ENCODE peak calls at places on chromosomes 12 and 14, in ten cellular contexts. One of them, this sample, is unnamed. For H3K4me1, the result is how much of the 10 kb centered on the place peaks cover.

GRCh38 chr14:72558721-72559120 is 335.2 kb downstream of the DPF3 start:
- DNase-seq in GM23338: no peak
- DNase-seq in ascending aorta: no peak
- DNase-seq in mammary epithelial cell: peak
- DNase-seq in CD8-positive, alpha-beta memory T cell: no peak
- DNase-seq in prostate gland: no peak
- DNase-seq in right lobe of liver: no peak
- DNase-seq in lung: no peak
- DNase-seq in transverse colon: no peak
- DNase-seq in thoracic aorta: no peak
- DNase-seq in this sample: no peak

GRCh38 chr12:118035194-118036041 is 18.9 kb downstream of the RFC5 start:
- DNase-seq in GM23338: no peak
- DNase-seq in ascending aorta: no peak
- DNase-seq in mammary epithelial cell: no peak
- DNase-seq in CD8-positive, alpha-beta memory T cell: no peak
- DNase-seq in prostate gland: no peak
- DNase-seq in right lobe of liver: no peak
- DNase-seq in lung: no peak
- DNase-seq in transverse colon: peak
- DNase-seq in thoracic aorta: no peak
- DNase-seq in this sample: peak

GRCh38 chr12:77407951-77408350 is 342.6 kb upstream of the E2F7 start:
- DNase-seq in GM23338: no peak
- DNase-seq in ascending aorta: no peak
- DNase-seq in mammary epithelial cell: no peak
- DNase-seq in CD8-positive, alpha-beta memory T cell: no peak
- DNase-seq in prostate gland: no peak
- DNase-seq in right lobe of liver: no peak
- DNase-seq in lung: no peak
- DNase-seq in transverse colon: no peak
- DNase-seq in thoracic aorta: no peak
- DNase-seq in this sample: no peak

GRCh38 chr12:20950248-20950647 is 139.7 kb downstream of the SLCO1B3 start:
- DNase-seq in GM23338: peak
- DNase-seq in ascending aorta: no peak
- DNase-seq in mammary epithelial cell: peak
- DNase-seq in CD8-positive, alpha-beta memory T cell: no peak
- DNase-seq in prostate gland: no peak
- DNase-seq in right lobe of liver: no peak
- DNase-seq in lung: no peak
- DNase-seq in transverse colon: no peak
- DNase-seq in thoracic aorta: no peak
- DNase-seq in this sample: no peak

GRCh38 chr12:31363416-31363809 is 37.5 kb upstream of the SINHCAF start:
- DNase-seq in GM23338: no peak
- DNase-seq in ascending aorta: no peak
- DNase-seq in mammary epithelial cell: no peak
- DNase-seq in CD8-positive, alpha-beta memory T cell: no peak
- DNase-seq in prostate gland: no peak
- DNase-seq in right lobe of liver: no peak
- DNase-seq in lung: no peak
- DNase-seq in transverse colon: no peak
- DNase-seq in thoracic aorta: no peak
- DNase-seq in this sample: no peak

GRCh38 chr14:68627868-68628604 is 164.8 kb downstream of the ZFP36L1 start:
- DNase-seq in GM23338: peak
- DNase-seq in ascending aorta: no peak
- DNase-seq in mammary epithelial cell: peak
- DNase-seq in CD8-positive, alpha-beta memory T cell: no peak
- DNase-seq in prostate gland: peak
- DNase-seq in right lobe of liver: peak
- DNase-seq in lung: no peak
- DNase-seq in transverse colon: peak
- DNase-seq in thoracic aorta: no peak
- DNase-seq in this sample: peak

GRCh38 chr12:100141666-100141997 is 1.0 kb downstream of the BLTP3B start:
- DNase-seq in GM23338: no peak
- DNase-seq in ascending aorta: no peak
- DNase-seq in mammary epithelial cell: peak
- DNase-seq in CD8-positive, alpha-beta memory T cell: no peak
- DNase-seq in prostate gland: peak
- DNase-seq in right lobe of liver: no peak
- DNase-seq in lung: no peak
- DNase-seq in transverse colon: no peak
- DNase-seq in thoracic aorta: no peak
- DNase-seq in this sample: no peak

GRCh38 chr14:70885343-70886014 is 21.8 kb upstream of the PCNX1 start:
- DNase-seq in GM23338: no peak
- DNase-seq in ascending aorta: no peak
- DNase-seq in mammary epithelial cell: no peak
- DNase-seq in CD8-positive, alpha-beta memory T cell: no peak
- DNase-seq in prostate gland: no peak
- DNase-seq in right lobe of liver: no peak
- DNase-seq in lung: no peak
- DNase-seq in transverse colon: no peak
- DNase-seq in thoracic aorta: no peak
- DNase-seq in this sample: no peak

GRCh38 chr12:112479413-112479812 is 60.7 kb downstream of the PTPN11 start:
- DNase-seq in GM23338: no peak
- DNase-seq in ascending aorta: no peak
- DNase-seq in mammary epithelial cell: peak
- DNase-seq in CD8-positive, alpha-beta memory T cell: no peak
- DNase-seq in prostate gland: no peak
- DNase-seq in right lobe of liver: no peak
- DNase-seq in lung: no peak
- DNase-seq in transverse colon: no peak
- DNase-seq in thoracic aorta: no peak
- DNase-seq in this sample: no peak

GRCh38 chr14:49549881-49550280 is 36.3 kb downstream of the RPS29 start:
- DNase-seq in GM23338: peak
- DNase-seq in ascending aorta: no peak
- DNase-seq in mammary epithelial cell: peak
- DNase-seq in CD8-positive, alpha-beta memory T cell: no peak
- DNase-seq in prostate gland: no peak
- DNase-seq in right lobe of liver: no peak
- DNase-seq in lung: no peak
- DNase-seq in transverse colon: no peak
- DNase-seq in thoracic aorta: no peak
- DNase-seq in this sample: no peak

GRCh38 chr14:59964251-59965007 is 44.5 kb downstream of the LRRC9 start:
- DNase-seq in GM23338: no peak
- DNase-seq in ascending aorta: no peak
- DNase-seq in mammary epithelial cell: no peak
- DNase-seq in CD8-positive, alpha-beta memory T cell: no peak
- DNase-seq in prostate gland: no peak
- DNase-seq in right lobe of liver: no peak
- DNase-seq in lung: no peak
- DNase-seq in transverse colon: no peak
- DNase-seq in thoracic aorta: no peak
- DNase-seq in this sample: peak

GRCh38 chr14:59969319-59969718 is 49.4 kb downstream of the LRRC9 start:
- DNase-seq in GM23338: no peak
- DNase-seq in ascending aorta: no peak
- DNase-seq in mammary epithelial cell: no peak
- DNase-seq in CD8-positive, alpha-beta memory T cell: no peak
- DNase-seq in prostate gland: peak
- DNase-seq in right lobe of liver: no peak
- DNase-seq in lung: no peak
- DNase-seq in transverse colon: no peak
- DNase-seq in thoracic aorta: no peak
- DNase-seq in this sample: no peak
- H3K4me1 ChIP-seq in GM23338: under half
- H3K4me1 ChIP-seq in ascending aorta: under half
- H3K4me1 ChIP-seq in mammary epithelial cell: under half
- H3K4me1 ChIP-seq in CD8-positive, alpha-beta memory T cell: under half
- H3K4me1 ChIP-seq in prostate gland: under half
- H3K4me1 ChIP-seq in right lobe of liver: under half
- H3K4me1 ChIP-seq in lung: under half
- H3K4me1 ChIP-seq in transverse colon: under half
- H3K4me1 ChIP-seq in thoracic aorta: under half
- H3K4me1 ChIP-seq in this sample: under half

GRCh38 chr12:108691995-108692808 is 39.1 kb downstream of the CORO1C start:
- DNase-seq in GM23338: no peak
- DNase-seq in ascending aorta: no peak
- DNase-seq in mammary epithelial cell: no peak
- DNase-seq in CD8-positive, alpha-beta memory T cell: no peak
- DNase-seq in prostate gland: peak
- DNase-seq in right lobe of liver: no peak
- DNase-seq in lung: peak
- DNase-seq in transverse colon: peak
- DNase-seq in thoracic aorta: no peak
- DNase-seq in this sample: peak

GRCh38 chr12:108690191-108690518 is 41.2 kb downstream of the CORO1C start:
- DNase-seq in GM23338: no peak
- DNase-seq in ascending aorta: no peak
- DNase-seq in mammary epithelial cell: no peak
- DNase-seq in CD8-positive, alpha-beta memory T cell: no peak
- DNase-seq in prostate gland: no peak
- DNase-seq in right lobe of liver: no peak
- DNase-seq in lung: no peak
- DNase-seq in transverse colon: no peak
- DNase-seq in thoracic aorta: no peak
- DNase-seq in this sample: no peak

GRCh38 chr12:108691154-108691994 is 39.9 kb downstream of the CORO1C start:
- DNase-seq in GM23338: peak
- DNase-seq in ascending aorta: peak
- DNase-seq in mammary epithelial cell: peak
- DNase-seq in CD8-positive, alpha-beta memory T cell: peak
- DNase-seq in prostate gland: peak
- DNase-seq in right lobe of liver: peak
- DNase-seq in lung: peak
- DNase-seq in transverse colon: peak
- DNase-seq in thoracic aorta: peak
- DNase-seq in this sample: peak

GRCh38 chr12:108689314-108690190 is 41.8 kb downstream of the CORO1C start:
- DNase-seq in GM23338: no peak
- DNase-seq in ascending aorta: no peak
- DNase-seq in mammary epithelial cell: no peak
- DNase-seq in CD8-positive, alpha-beta memory T cell: no peak
- DNase-seq in prostate gland: peak
- DNase-seq in right lobe of liver: no peak
- DNase-seq in lung: no peak
- DNase-seq in transverse colon: peak
- DNase-seq in thoracic aorta: no peak
- DNase-seq in this sample: peak

DNA sequence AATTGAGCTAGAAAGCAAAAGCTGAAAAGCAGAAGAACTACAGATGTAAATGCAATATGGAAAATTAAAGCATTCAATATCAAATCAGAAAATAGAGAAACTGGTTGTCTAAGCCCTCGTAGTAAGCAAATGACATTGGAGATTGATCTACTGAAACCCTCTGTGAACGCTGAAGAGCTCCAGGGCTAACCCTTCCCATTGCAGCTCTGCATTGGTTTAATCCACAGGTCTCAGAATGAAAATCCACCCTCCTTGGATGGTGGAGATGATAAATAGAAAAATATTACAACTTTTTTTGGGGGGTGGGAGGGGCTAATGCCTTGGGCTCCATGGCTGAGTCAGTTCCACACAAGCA is 40.5 kb downstream of the CORO1C start:
- DNase-seq in GM23338: no peak
- DNase-seq in ascending aorta: no peak
- DNase-seq in mammary epithelial cell: no peak
- DNase-seq in CD8-positive, alpha-beta memory T cell: no peak
- DNase-seq in prostate gland: no peak
- DNase-seq in right lobe of liver: no peak
- DNase-seq in lung: no peak
- DNase-seq in transverse colon: no peak
- DNase-seq in thoracic aorta: no peak
- DNase-seq in this sample: no peak
- H3K4me1 ChIP-seq in GM23338: under half
- H3K4me1 ChIP-seq in ascending aorta: half or more
- H3K4me1 ChIP-seq in mammary epithelial cell: half or more
- H3K4me1 ChIP-seq in CD8-positive, alpha-beta memory T cell: under half
- H3K4me1 ChIP-seq in prostate gland: under half
- H3K4me1 ChIP-seq in right lobe of liver: under half
- H3K4me1 ChIP-seq in lung: under half
- H3K4me1 ChIP-seq in transverse colon: under half
- H3K4me1 ChIP-seq in thoracic aorta: half or more
- H3K4me1 ChIP-seq in this sample: under half

DNA sequence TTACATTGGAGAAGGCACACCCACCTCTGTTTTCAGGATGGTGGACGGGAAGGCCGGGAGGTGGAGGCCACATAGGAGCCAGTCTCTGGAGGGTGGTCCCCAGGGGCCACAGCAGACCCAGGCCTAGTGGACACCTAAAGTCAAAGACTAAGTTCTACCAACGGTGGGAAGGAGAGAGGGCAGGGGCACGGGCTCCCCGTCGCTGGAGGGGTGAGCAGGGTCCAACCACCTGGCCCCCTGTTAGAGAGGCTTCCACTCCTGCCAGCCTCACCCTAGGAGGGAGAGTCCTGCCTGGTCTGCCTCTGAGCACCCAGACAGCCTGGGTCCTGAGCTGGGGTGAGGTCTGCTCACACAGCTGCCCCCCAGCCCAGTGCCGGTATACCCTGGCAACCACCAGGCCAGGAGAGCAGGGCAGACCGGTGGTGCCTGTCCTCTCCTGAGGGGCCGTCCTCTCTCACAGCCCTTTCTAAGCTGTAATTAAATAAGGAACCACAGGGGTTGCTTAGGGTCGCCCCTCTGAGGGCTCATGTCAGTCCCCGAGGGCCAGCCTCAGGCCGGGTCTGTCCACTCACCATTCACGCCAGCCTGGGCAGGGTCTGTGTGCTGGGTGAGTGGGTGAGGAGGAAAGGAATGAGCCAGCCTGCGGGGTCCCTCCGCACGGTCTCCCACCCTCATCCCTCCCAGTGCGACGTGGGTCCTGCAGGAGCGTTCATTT is 2.3 kb downstream of the INF2 start:
- DNase-seq in GM23338: no peak
- DNase-seq in ascending aorta: no peak
- DNase-seq in mammary epithelial cell: no peak
- DNase-seq in CD8-positive, alpha-beta memory T cell: no peak
- DNase-seq in prostate gland: no peak
- DNase-seq in right lobe of liver: no peak
- DNase-seq in lung: no peak
- DNase-seq in transverse colon: no peak
- DNase-seq in thoracic aorta: no peak
- DNase-seq in this sample: no peak
- H3K4me1 ChIP-seq in GM23338: under half
- H3K4me1 ChIP-seq in ascending aorta: half or more
- H3K4me1 ChIP-seq in mammary epithelial cell: half or more
- H3K4me1 ChIP-seq in CD8-positive, alpha-beta memory T cell: half or more
- H3K4me1 ChIP-seq in prostate gland: under half
- H3K4me1 ChIP-seq in right lobe of liver: half or more
- H3K4me1 ChIP-seq in lung: half or more
- H3K4me1 ChIP-seq in transverse colon: half or more
- H3K4me1 ChIP-seq in thoracic aorta: half or more
- H3K4me1 ChIP-seq in this sample: half or more

DNA sequence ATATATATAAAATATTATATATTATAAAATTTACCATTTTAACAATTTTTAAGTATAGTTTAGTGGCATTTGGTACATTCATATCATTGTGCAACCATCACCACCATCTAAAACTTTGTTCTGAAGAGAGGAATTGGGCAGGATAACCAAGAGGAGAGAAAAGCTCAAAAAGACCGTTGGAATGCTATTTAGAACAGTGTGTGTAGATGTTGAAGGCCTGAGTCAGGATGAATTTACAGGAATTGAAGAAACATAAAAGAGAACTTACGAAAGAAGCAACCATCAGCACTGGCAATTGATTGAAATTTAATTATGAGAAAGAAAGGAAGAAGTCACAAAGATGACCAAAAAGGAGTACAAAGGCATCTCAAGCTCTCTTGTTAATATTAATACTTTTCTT is 196.9 kb upstream of the PWP1 start:
- DNase-seq in GM23338: no peak
- DNase-seq in ascending aorta: no peak
- DNase-seq in mammary epithelial cell: no peak
- DNase-seq in CD8-positive, alpha-beta memory T cell: no peak
- DNase-seq in prostate gland: no peak
- DNase-seq in right lobe of liver: no peak
- DNase-seq in lung: no peak
- DNase-seq in transverse colon: no peak
- DNase-seq in thoracic aorta: no peak
- DNase-seq in this sample: no peak
- H3K4me1 ChIP-seq in GM23338: under half
- H3K4me1 ChIP-seq in ascending aorta: under half
- H3K4me1 ChIP-seq in mammary epithelial cell: under half
- H3K4me1 ChIP-seq in CD8-positive, alpha-beta memory T cell: under half
- H3K4me1 ChIP-seq in prostate gland: under half
- H3K4me1 ChIP-seq in right lobe of liver: under half
- H3K4me1 ChIP-seq in lung: under half
- H3K4me1 ChIP-seq in transverse colon: under half
- H3K4me1 ChIP-seq in thoracic aorta: under half
- H3K4me1 ChIP-seq in this sample: under half